ENCODE peak calls at places on chromosomes 3 and 15, in seven cellular contexts. G is NCI-H2171, X is foreskin fibroblast, F is B cell, W is NCI-H2029, T is ureter, I is Calu3. U is an unnamed sample.

GRCh38 chr3:45547202-45547701 is 47.3 kb upstream of the LIMD1 start:
- DNase-seq in G (no peak), X (no peak), F (no peak), W (peak; percentile 21), T (no peak), I (no peak), U (no peak)

GRCh38 chr15:68580026-68580882 is 1.5 kb downstream of the CORO2B start:
- DNase-seq in G (no peak), X (no peak), F (no peak), W (no peak), T (no peak), I (no peak), U (no peak)

GRCh38 chr15:20644026-20644425 is 102.4 kb upstream of the GOLGA6L6 start:
- DNase-seq in G (no peak), X (no peak), F (no peak), W (no peak), T (no peak), I (no peak), U (no peak)

GRCh38 chr3:40096561-40097506 is 212.7 kb upstream of the EIF1B start:
- DNase-seq in G (no peak), X (peak; percentile 32), F (no peak), W (no peak), T (no peak), I (no peak), U (no peak)

GRCh38 chr15:100601158-100601557 is 826 bp downstream of the LINS1 start:
- DNase-seq in G (no peak), X (no peak), F (no peak), W (no peak), T (no peak), I (peak; percentile 12), U (no peak)

GRCh38 chr3:45343947-45344346 is 44.4 kb upstream of the LARS2 start:
- DNase-seq in G (no peak), X (no peak), F (no peak), W (peak; percentile 43), T (no peak), I (no peak), U (no peak)

GRCh38 chr15:89490081-89490480 is 6.3 kb downstream of the RHCG start:
- DNase-seq in G (no peak), X (no peak), F (no peak), W (no peak), T (no peak), I (no peak), U (no peak)

GRCh38 chr3:2166552-2166951 is 67.9 kb downstream of the CNTN4 start:
- DNase-seq in G (no peak), X (no peak), F (no peak), W (no peak), T (no peak), I (no peak), U (no peak)

GRCh38 chr15:25901841-25902610 is 38.9 kb upstream of the ATP10A start:
- DNase-seq in G (no peak), X (no peak), F (no peak), W (no peak), T (no peak), I (no peak), U (no peak)